ENCODE peak calls at places on chromosomes 12 and 14, in ten cellular contexts. J, V, C, Z, N, E, G, A, L and R are unnamed samples.

GRCh38 chr12:4626543-4626942 is 22.3 kb downstream of the AKAP3 start:
- DNase-seq in V (no peak), E (no peak), G (no peak), L (no peak), N (no peak), Z (no peak), A (no peak), J (no peak), C (no peak), R (no peak)

GRCh38 chr14:72892103-72892878 is 1.6 kb downstream of the DPF3 start:
- DNase-seq in E (no peak), L (no peak), V (no peak), C (peak), N (no peak), G (no peak), J (peak), A (no peak), Z (peak), R (no peak)

GRCh38 chr14:91679273-91679672 is 52.6 kb downstream of the CATSPERB start:
- DNase-seq in E (no peak), G (no peak), V (no peak), L (no peak), J (no peak), C (no peak), A (no peak), N (no peak), Z (no peak), R (no peak)

GRCh38 chr12:31265722-31266121 is 60.2 kb downstream of the SINHCAF start:
- DNase-seq in C (no peak), Z (peak), E (no peak), N (no peak), V (no peak), L (no peak), J (no peak), G (no peak), A (no peak), R (no peak)

GRCh38 chr14:73252491-73253322 is 15.4 kb downstream of the PAPLN start:
- DNase-seq in Z (peak), V (no peak), J (no peak), N (no peak), C (no peak), G (no peak), A (no peak), E (no peak), L (no peak), R (no peak)

GRCh38 chr14:105364100-105364708 is 34.1 kb upstream of the TEX22 start:
- DNase-seq in Z (no peak), G (peak), J (peak), N (peak), L (peak), E (no peak), V (peak), A (no peak), C (no peak), R (peak)

GRCh38 chr12:2306012-2306411 is 253.2 kb downstream of the CACNA1C start:
- DNase-seq in E (peak), G (no peak), N (no peak), V (no peak), Z (peak), A (no peak), L (no peak), C (no peak), J (no peak), R (peak)

GRCh38 chr14:101669629-101670028 is 91.9 kb upstream of the PPP2R5C start:
- DNase-seq in J (no peak), Z (no peak), A (no peak), C (no peak), L (no peak), E (no peak), G (no peak), V (no peak), N (no peak), R (no peak)

GRCh38 chr12:13102481-13103195 is 829 bp downstream of the GSG1 start:
- DNase-seq in N (peak), C (no peak), G (no peak), A (no peak), J (no peak), V (peak), E (no peak), Z (peak), L (no peak), R (no peak)

GRCh38 chr14:94120667-94121335 is 8.6 kb downstream of the IFI27L2 start:
- DNase-seq in N (peak), C (no peak), Z (peak), G (no peak), J (no peak), E (no peak), L (no peak), V (peak), A (no peak), R (no peak)

GRCh38 chr14:99418217-99418616 is 62.4 kb downstream of the SETD3 start:
- DNase-seq in G (no peak), E (no peak), C (no peak), Z (no peak), V (no peak), J (no peak), N (no peak), L (no peak), A (no peak), R (no peak)

GRCh38 chr14:93175492-93175891 is 9.2 kb downstream of the MOAP1 start:
- DNase-seq in G (no peak), V (no peak), E (no peak), J (no peak), C (no peak), A (no peak), L (no peak), N (no peak), Z (no peak), R (no peak)

GRCh38 chr12:70660002-70660604 is 22.9 kb upstream of the PTPRB start:
- DNase-seq in L (no peak), V (no peak), G (no peak), A (no peak), C (no peak), Z (no peak), J (no peak), E (no peak), N (no peak), R (no peak)

GRCh38 chr12:11846504-11846903 is 197.0 kb downstream of the ETV6 start:
- DNase-seq in Z (no peak), E (no peak), G (no peak), N (no peak), A (no peak), C (no peak), J (no peak), L (no peak), V (no peak), R (no peak)

GRCh38 chr12:121241203-121241970 is 31.5 kb downstream of the P2RX4 start:
- DNase-seq in A (no peak), V (no peak), C (no peak), L (no peak), Z (no peak), E (no peak), J (no peak), N (peak), G (no peak), R (no peak)

GRCh38 chr12:47422656-47423055 is 283.2 kb downstream of the RPAP3 start:
- DNase-seq in Z (no peak), A (no peak), E (no peak), N (peak), V (no peak), G (no peak), C (no peak), L (no peak), J (no peak), R (no peak)

GRCh38 chr12:131611416-131612091 is 99.3 kb upstream of the SFSWAP start:
- DNase-seq in G (no peak), V (no peak), A (no peak), Z (no peak), N (no peak), J (no peak), E (no peak), L (no peak), C (no peak), R (no peak)

GRCh38 chr14:55843718-55844403 is 263.9 kb downstream of the KTN1 start:
- DNase-seq in C (no peak), V (no peak), J (no peak), L (no peak), N (peak), A (no peak), E (no peak), Z (no peak), G (no peak), R (no peak)